ENCODE peak calls at places on chromosome 13, in eight cellular contexts. W is SJCRH30, P is MM.1S, O is HAP-1, R is sigmoid colon, T is stomach, L is heart right ventricle, A is left lung. U is an unnamed sample.

GRCh38 chr13:62357887-62358645 is 942.4 kb upstream of the PCDH20 start:
- DNase-seq in R (no peak), T (no peak), W (peak; percentile 26), L (no peak), P (peak; percentile 33), O (peak; percentile 82), A (no peak), U (no peak)

GRCh38 chr13:52128714-52129700 is at the start of gene NEK5:
- DNase-seq in L (peak; percentile 49), P (peak; percentile 24), O (peak; percentile 45), A (peak; percentile 94), W (peak; percentile 63), R (peak; percentile 70), T (peak; percentile 72), U (peak; percentile 45)

GRCh38 chr13:50392977-50393376 is 377.7 kb downstream of the KCNRG start:
- DNase-seq in O (no peak), R (no peak), P (no peak), L (no peak), W (no peak), T (no peak), A (no peak), U (no peak)

GRCh38 chr13:48121733-48122132 is 26.8 kb upstream of the MED4 start:
- DNase-seq in T (no peak), L (peak; percentile 35), R (no peak), O (no peak), P (no peak), A (no peak), W (no peak), U (no peak)

GRCh38 chr13:37202264-37202663 is 96.8 kb upstream of the CSNK1A1L start:
- DNase-seq in O (no peak), R (no peak), T (no peak), W (no peak), L (no peak), A (no peak), P (no peak), U (no peak)

GRCh38 chr13:49292742-49293498 is 45.2 kb downstream of the CDADC1 start:
- DNase-seq in W (peak; percentile 61), L (peak; percentile 66), R (peak; percentile 90), A (no peak), T (peak; percentile 41), P (no peak), O (no peak), U (no peak)

GRCh38 chr13:52847322-52847681 is 1.1 kb downstream of the PCDH8 start:
- DNase-seq in R (no peak), A (no peak), T (no peak), W (no peak), O (no peak), P (no peak), L (no peak), U (no peak)

GRCh38 chr13:75705395-75705794 is 69.3 kb downstream of the LMO7 start:
- DNase-seq in R (no peak), A (no peak), P (no peak), O (no peak), L (no peak), T (no peak), W (no peak), U (no peak)

GRCh38 chr13:74825949-74826246 is 656.1 kb downstream of the TBC1D4 start:
- DNase-seq in L (no peak), A (no peak), P (no peak), O (no peak), R (no peak), W (no peak), T (no peak), U (no peak)

GRCh38 chr13:60611523-60611922 is 214.5 kb downstream of the TDRD3 start:
- DNase-seq in A (no peak), P (no peak), O (no peak), W (no peak), T (no peak), L (no peak), R (no peak), U (no peak)

GRCh38 chr13:20969182-20969581 is 66.6 kb upstream of the XPO4 start:
- DNase-seq in A (no peak), O (no peak), R (no peak), L (no peak), T (no peak), W (no peak), P (peak; percentile 13), U (no peak)

GRCh38 chr13:71089105-71089504 is 777.9 kb downstream of the DACH1 start:
- DNase-seq in L (no peak), W (no peak), T (no peak), P (no peak), O (no peak), A (no peak), R (no peak), U (no peak)

GRCh38 chr13:80706164-80706471 is 365.2 kb upstream of the SPRY2 start:
- DNase-seq in A (no peak), L (no peak), R (no peak), W (no peak), P (no peak), O (no peak), T (no peak), U (no peak)

GRCh38 chr13:23620211-23620610 is 50.0 kb downstream of the TNFRSF19 start:
- DNase-seq in A (no peak), T (no peak), P (no peak), O (no peak), W (peak; percentile 54), R (no peak), L (no peak), U (no peak)

GRCh38 chr13:51761638-51762350 is 42.2 kb downstream of the DHRS12 start:
- DNase-seq in L (no peak), T (no peak), P (no peak), A (no peak), W (no peak), R (no peak), O (no peak), U (no peak)

GRCh38 chr13:79283742-79284141 is 122.3 kb downstream of the RBM26 start:
- DNase-seq in P (no peak), R (no peak), W (no peak), A (no peak), T (no peak), O (no peak), L (no peak), U (no peak)

GRCh38 chr13:79282508-79282907 is 123.5 kb downstream of the RBM26 start:
- DNase-seq in R (no peak), W (no peak), L (no peak), O (no peak), P (no peak), A (no peak), T (no peak), U (no peak)

GRCh38 chr13:79282976-79283375 is 123.1 kb downstream of the RBM26 start:
- DNase-seq in A (no peak), W (no peak), O (no peak), R (no peak), T (no peak), L (no peak), P (no peak), U (no peak)

GRCh38 chr13:79285159-79285558 is 120.9 kb downstream of the RBM26 start:
- DNase-seq in T (no peak), L (no peak), P (no peak), W (no peak), R (no peak), O (no peak), A (no peak), U (no peak)

GRCh38 chr13:79281335-79281734 is 124.7 kb downstream of the RBM26 start:
- DNase-seq in A (no peak), O (peak; percentile 69), P (no peak), W (no peak), T (no peak), L (no peak), R (no peak), U (no peak)
- H3K4me3 ChIP-seq in A (no peak overlapping the region), O (no peak overlapping the region), P (no peak overlapping the region), W (no peak overlapping the region), T (no peak overlapping the region), L (no peak overlapping the region), R (no peak overlapping the region), U (no peak overlapping the region)

DNA sequence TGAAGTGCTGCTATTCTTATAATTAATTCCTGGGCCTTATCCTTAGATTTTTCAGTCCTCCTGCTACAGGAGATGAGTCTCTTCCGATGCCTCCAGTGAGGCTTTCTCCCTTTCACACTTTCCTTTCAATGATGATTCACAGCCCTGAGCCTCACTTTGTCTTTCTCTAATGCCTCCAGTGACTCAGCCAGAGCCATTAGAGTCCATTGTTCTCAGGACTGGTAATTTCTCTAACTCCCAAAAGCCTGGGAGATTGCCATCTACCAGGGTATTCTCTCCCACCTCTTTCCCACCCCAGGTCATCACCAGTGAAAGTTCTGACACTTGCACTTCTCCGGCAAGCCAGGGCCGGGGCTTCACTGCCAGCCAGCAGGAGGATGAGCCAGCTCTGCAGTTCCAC is 49.6 kb upstream of the ARGLU1 start:
- DNase-seq in A (no peak), R (no peak), O (no peak), L (no peak), W (no peak), P (no peak), T (no peak), U (no peak)
- H3K4me1 ChIP-seq in A (peaks cover 10% of the 10 kb centered on the region), R (no peaks in the 10 kb centered on the region), O (no peaks in the 10 kb centered on the region), L (peaks cover 10% of the 10 kb centered on the region), W (no peaks in the 10 kb centered on the region), P (no peaks in the 10 kb centered on the region), T (peaks cover 10% of the 10 kb centered on the region), U (peaks cover 3% of the 10 kb centered on the region)

DNA sequence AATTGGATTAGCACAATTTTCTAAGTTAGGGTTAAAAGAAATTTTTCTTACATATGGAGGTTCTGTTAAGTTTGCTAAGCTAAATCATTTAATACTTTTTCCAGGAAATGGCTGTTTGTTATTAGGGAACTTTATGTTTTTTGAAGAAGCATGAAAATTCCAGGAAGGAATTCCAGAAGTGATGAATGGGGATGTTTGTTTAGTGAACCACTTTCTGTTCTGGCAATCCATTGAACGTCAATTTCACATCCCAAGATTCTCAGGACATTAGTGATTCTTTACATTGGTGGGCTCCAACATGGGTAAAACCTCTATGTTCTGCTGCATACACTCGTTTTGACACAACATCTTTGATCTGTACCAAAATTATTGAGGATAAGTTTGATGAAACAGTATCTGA is 534.4 kb downstream of the IRS2 start:
- DNase-seq in A (no peak), T (no peak), R (no peak), P (no peak), O (no peak), W (no peak), L (no peak), U (no peak)
- H3K9me3 ChIP-seq in A (peaks cover 14% of the 10 kb centered on the region), T (no peaks in the 10 kb centered on the region), R (no peaks in the 10 kb centered on the region), P (no peaks in the 10 kb centered on the region), O (no peaks in the 10 kb centered on the region), W (peaks cover 4% of the 10 kb centered on the region), L (no peaks in the 10 kb centered on the region), U (peaks cover 11% of the 10 kb centered on the region)

GRCh38 chr13:93472296-93472695 is 245.7 kb downstream of the GPC6 start:
- DNase-seq in W (no peak), P (no peak), L (no peak), R (peak; percentile 63), A (peak; percentile 34), T (no peak), O (no peak), U (no peak)

GRCh38 chr13:93462151-93462550 is 235.5 kb downstream of the GPC6 start:
- DNase-seq in R (no peak), L (no peak), A (no peak), W (no peak), T (no peak), P (no peak), O (no peak), U (no peak)

DNA sequence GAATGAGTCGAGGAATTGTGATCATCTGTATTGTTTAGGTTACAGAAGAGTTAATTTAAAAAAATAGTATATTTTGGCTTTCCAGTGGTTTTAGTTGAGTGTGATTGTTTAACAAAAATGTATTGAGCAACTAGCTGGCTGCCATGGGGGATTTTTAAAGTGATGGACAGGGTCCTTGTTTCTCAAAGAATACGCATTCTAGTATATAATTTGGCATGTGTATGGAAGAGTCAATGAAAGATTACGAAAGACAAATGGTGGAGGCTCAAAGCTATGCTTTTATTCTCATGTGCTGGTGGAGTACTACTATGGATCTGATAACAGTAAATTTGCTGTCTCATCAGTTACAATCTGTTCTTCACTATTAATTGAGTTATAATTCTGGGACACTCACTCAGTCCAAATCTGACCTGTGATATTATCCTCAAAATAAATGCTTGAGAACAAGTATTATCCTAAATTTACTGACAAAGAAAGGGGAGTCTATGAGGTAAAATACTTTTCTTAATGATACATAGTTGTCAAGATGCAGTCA is 240.0 kb downstream of the GPC6 start:
- DNase-seq in W (no peak), A (no peak), L (no peak), P (no peak), R (no peak), O (no peak), T (no peak), U (no peak)
- H3K4me3 ChIP-seq in W (no peak overlapping the region), A (no peak overlapping the region), L (no peak overlapping the region), P (no peak overlapping the region), R (no peak overlapping the region), O (no peak overlapping the region), T (no peak overlapping the region), U (no peak overlapping the region)